ENCODE peak calls at places on chromosomes 12 and 14, in ten cellular contexts. W is tibial artery, M is brain microvascular endothelial cell, S is heart left ventricle, L is H7, Z is right lobe of liver, E is body of pancreas, C is Panc1, F is lung, J is mesenchymal stem cell. D is an unnamed sample. For H3K27me3, the result is how much of the 10 kb centered on the place peaks cover.

GRCh38 chr14:61298834-61299233 is 17.7 kb upstream of the TMEM30B start:
- DNase-seq in W (no peak), M (no peak), S (no peak), L (no peak), Z (no peak), E (no peak), C (no peak), F (no peak), J (no peak), D (no peak)

GRCh38 chr14:76434220-76434619 is 58.3 kb downstream of the ESRRB start:
- DNase-seq in W (no peak), M (no peak), S (no peak), L (no peak), Z (no peak), E (no peak), C (no peak), F (no peak), J (no peak), D (no peak)

GRCh38 chr14:85530626-85531025 is 682 bp downstream of the FLRT2 start:
- DNase-seq in W (no peak), M (no peak), S (no peak), L (no peak), Z (no peak), E (no peak), C (no peak), F (no peak), J (no peak), D (no peak)

GRCh38 chr14:40371011-40371410 is 938.8 kb upstream of the FBXO33 start:
- DNase-seq in W (no peak), M (no peak), S (no peak), L (no peak), Z (no peak), E (no peak), C (no peak), F (no peak), J (no peak), D (no peak)

GRCh38 chr14:88005978-88006851 is 1.3 kb downstream of the GPR65 start:
- DNase-seq in W (no peak), M (no peak), S (no peak), L (no peak), Z (no peak), E (no peak), C (no peak), F (no peak), J (no peak), D (no peak)

GRCh38 chr12:47189753-47190152 is 110.0 kb upstream of the AMIGO2 start:
- DNase-seq in W (no peak), M (no peak), S (no peak), L (no peak), Z (no peak), E (no peak), C (no peak), F (no peak), J (no peak), D (no peak)

GRCh38 chr12:50690923-50691322 is 73.0 kb upstream of the ATF1 start:
- DNase-seq in W (no peak), M (no peak), S (peak), L (no peak), Z (no peak), E (peak), C (no peak), F (no peak), J (no peak), D (no peak)

GRCh38 chr12:28780096-28780495 is 369.0 kb upstream of the FAR2 start:
- DNase-seq in W (no peak), M (peak), S (no peak), L (no peak), Z (no peak), E (no peak), C (peak), F (no peak), J (peak), D (peak)

GRCh38 chr14:26415618-26416123 is 182.2 kb downstream of the NOVA1 start:
- DNase-seq in W (peak), M (no peak), S (no peak), L (no peak), Z (peak), E (peak), C (no peak), F (no peak), J (no peak), D (no peak)

GRCh38 chr14:93331375-93332031 is 1.3 kb downstream of the BTBD7 start:
- DNase-seq in W (peak), M (no peak), S (peak), L (no peak), Z (no peak), E (peak), C (no peak), F (no peak), J (peak), D (no peak)

GRCh38 chr14:104681689-104682074 is 7.7 kb upstream of the INF2 start:
- DNase-seq in W (peak), M (peak), S (peak), L (peak), Z (peak), E (peak), C (no peak), F (peak), J (peak), D (peak)

GRCh38 chr14:64826333-64826732 is 53.4 kb downstream of the SPTB start:
- DNase-seq in W (no peak), M (no peak), S (no peak), L (no peak), Z (no peak), E (no peak), C (no peak), F (no peak), J (no peak), D (no peak)

GRCh38 chr14:64825498-64825897 is 54.2 kb downstream of the SPTB start:
- DNase-seq in W (no peak), M (no peak), S (peak), L (no peak), Z (no peak), E (no peak), C (no peak), F (no peak), J (no peak), D (no peak)

GRCh38 chr14:64825006-64825405 is 54.7 kb downstream of the SPTB start:
- DNase-seq in W (no peak), M (no peak), S (no peak), L (no peak), Z (no peak), E (no peak), C (no peak), F (no peak), J (no peak), D (no peak)

GRCh38 chr14:64821651-64822050 is 58.1 kb downstream of the SPTB start:
- DNase-seq in W (no peak), M (no peak), S (no peak), L (no peak), Z (no peak), E (no peak), C (no peak), F (no peak), J (no peak), D (no peak)

GRCh38 chr14:64823305-64823985 is 56.3 kb downstream of the SPTB start:
- DNase-seq in W (peak), M (peak), S (peak), L (peak), Z (peak), E (peak), C (no peak), F (peak), J (peak), D (peak)
- H3K27me3 ChIP-seq in W (under half), M (under half), S (under half), L (under half), Z (under half), E (under half), C (under half), F (under half), J (half or more), D (under half)

DNA sequence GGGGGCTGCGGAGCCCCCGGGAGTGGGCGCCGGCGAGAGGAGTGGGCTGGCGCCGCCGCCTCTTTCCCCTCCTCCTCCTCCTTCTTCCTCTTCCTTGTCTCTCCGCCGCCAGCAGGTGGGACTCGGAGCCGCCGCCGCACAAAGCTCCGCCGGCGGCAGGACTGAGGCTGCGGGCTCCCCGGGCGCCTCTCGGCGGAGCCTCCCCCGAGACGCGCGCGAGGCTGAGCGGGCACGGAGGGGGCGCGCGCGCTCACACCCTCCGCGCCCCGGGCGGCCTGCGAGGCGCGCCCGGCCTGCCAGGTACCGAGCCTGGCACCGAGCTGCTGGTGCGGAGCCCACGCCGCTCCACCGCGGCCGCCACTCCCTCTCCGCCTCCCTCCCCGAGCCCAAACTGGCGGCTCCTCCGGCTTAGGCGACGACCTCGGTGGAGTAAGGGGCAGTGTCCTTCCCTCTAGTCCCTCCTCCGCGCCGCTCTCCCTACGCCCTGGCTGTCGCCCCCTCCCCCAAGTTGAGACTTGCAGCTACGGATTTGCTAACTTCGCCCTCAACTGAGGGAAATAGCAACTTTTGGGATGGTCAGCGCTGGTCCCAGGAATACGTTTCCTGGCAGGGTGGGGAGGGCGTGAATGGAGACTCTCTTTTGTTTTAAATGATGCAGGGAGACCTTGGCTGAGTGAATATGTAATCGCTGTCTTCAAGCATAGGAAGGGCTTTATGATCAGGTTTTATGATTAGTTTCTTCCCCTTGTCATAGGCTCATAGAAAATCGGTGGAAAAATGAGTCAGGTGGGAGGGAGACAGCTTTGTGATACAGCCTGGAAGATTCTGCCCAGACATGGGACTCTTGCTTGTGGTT is 199.5 kb upstream of the CAND1 start:
- DNase-seq in W (no peak), M (no peak), S (peak), L (peak), Z (no peak), E (peak), C (no peak), F (peak), J (peak), D (peak)
- H3K4me3 ChIP-seq in W (peak), M (peak), S (peak), L (peak), Z (peak), E (peak), C (peak), F (peak), J (peak), D (peak)

GRCh38 chr14:68998062-68998461 is 19.0 kb upstream of the ACTN1 start:
- DNase-seq in W (no peak), M (no peak), S (no peak), L (no peak), Z (no peak), E (no peak), C (no peak), F (no peak), J (no peak), D (no peak)
- H3K27me3 ChIP-seq in W (under half), M (under half), S (under half), L (under half), Z (under half), E (under half), C (under half), F (under half), J (under half), D (under half)

GRCh38 chr14:36655963-36656768 is 5.5 kb upstream of the PAX9 start:
- DNase-seq in W (no peak), M (no peak), S (no peak), L (peak), Z (no peak), E (peak), C (no peak), F (no peak), J (peak), D (peak)
- H3K4me3 ChIP-seq in W (no peak), M (no peak), S (no peak), L (peak), Z (no peak), E (no peak), C (no peak), F (no peak), J (peak), D (peak)

D was measured in bronchial epithelial cell.